ENCODE peak calls at places on chromosomes 7 and 10, in seven cellular contexts. U is tibial artery, O is sigmoid colon, S is BJ, H is A673, I is lung, N is dorsolateral prefrontal cortex. P is an unnamed sample.

GRCh38 chr10:89206402-89207180 is 526 bp downstream of the CH25H start:
- DNase-seq in U (no peak), O (peak), S (no peak), H (no peak), I (no peak), N (no peak), P (no peak)

GRCh38 chr7:22550514-22551010 is 50.6 kb upstream of the STEAP1B start:
- DNase-seq in U (no peak), O (no peak), S (no peak), H (no peak), I (no peak), N (no peak), P (no peak)

GRCh38 chr7:4845740-4846142 is 16.1 kb downstream of the PAPOLB start:
- DNase-seq in U (peak), O (peak), S (no peak), H (peak), I (no peak), N (no peak), P (no peak)

GRCh38 chr10:116271593-116272496 is 1.2 kb downstream of the GFRA1 start:
- DNase-seq in U (peak), O (peak), S (no peak), H (no peak), I (no peak), N (no peak), P (no peak)

GRCh38 chr7:2205036-2205780 is 27.5 kb downstream of the MAD1L1 start:
- DNase-seq in U (no peak), O (peak), S (no peak), H (no peak), I (no peak), N (peak), P (no peak)

GRCh38 chr10:67926956-67927355 is 42.5 kb downstream of the SIRT1 start:
- DNase-seq in U (no peak), O (no peak), S (no peak), H (no peak), I (no peak), N (no peak), P (no peak)

GRCh38 chr10:73874267-73875138 is at the start of gene CAMK2G:
- DNase-seq in U (peak), O (peak), S (no peak), H (peak), I (peak), N (no peak), P (peak)

GRCh38 chr10:82653244-82653933 is 778.4 kb downstream of the NRG3 start:
- DNase-seq in U (no peak), O (no peak), S (no peak), H (no peak), I (no peak), N (no peak), P (no peak)

GRCh38 chr10:19620867-19621266 is 195.4 kb upstream of the PLXDC2 start:
- DNase-seq in U (no peak), O (no peak), S (no peak), H (peak), I (no peak), N (no peak), P (no peak)

GRCh38 chr10:48790740-48791044 is 106.0 kb downstream of the WDFY4 start:
- DNase-seq in U (no peak), O (no peak), S (no peak), H (no peak), I (no peak), N (no peak), P (no peak)

GRCh38 chr10:12950583-12951128 is 50.9 kb downstream of the CCDC3 start:
- DNase-seq in U (no peak), O (no peak), S (no peak), H (no peak), I (no peak), N (no peak), P (no peak)

GRCh38 chr10:29254123-29255046 is 34.5 kb upstream of the LYZL1 start:
- DNase-seq in U (no peak), O (no peak), S (no peak), H (peak), I (no peak), N (no peak), P (no peak)

GRCh38 chr10:98337484-98337883 is 69.5 kb upstream of the LOXL4 start:
- DNase-seq in U (no peak), O (no peak), S (no peak), H (no peak), I (no peak), N (no peak), P (no peak)

GRCh38 chr7:130960208-130960988 is 226.4 kb upstream of the KLF14 start:
- DNase-seq in U (no peak), O (no peak), S (peak), H (peak), I (peak), N (no peak), P (peak)

GRCh38 chr10:66795871-66796270 is 130.0 kb upstream of the LRRTM3 start:
- DNase-seq in U (no peak), O (no peak), S (no peak), H (no peak), I (no peak), N (no peak), P (no peak)

GRCh38 chr10:123327450-123327849 is 173.2 kb downstream of the BUB3 start:
- DNase-seq in U (no peak), O (no peak), S (no peak), H (no peak), I (no peak), N (no peak), P (no peak)

GRCh38 chr10:50577681-50578350 is 45.9 kb downstream of the SGMS1 start:
- DNase-seq in U (no peak), O (no peak), S (no peak), H (no peak), I (no peak), N (no peak), P (no peak)

GRCh38 chr7:11328309-11328708 is 354.6 kb downstream of the PHF14 start:
- DNase-seq in U (no peak), O (no peak), S (no peak), H (no peak), I (no peak), N (no peak), P (no peak)

GRCh38 chr7:102236592-102237287 is 49.9 kb upstream of the SH2B2 start:
- DNase-seq in U (peak), O (peak), S (no peak), H (peak), I (peak), N (peak), P (no peak)

GRCh38 chr7:47968852-47969774 is 10.3 kb downstream of the HUS1 start:
- DNase-seq in U (no peak), O (no peak), S (no peak), H (peak), I (peak), N (peak), P (no peak)

GRCh38 chr10:16644146-16644545 is 122.5 kb upstream of the C1QL3 start:
- DNase-seq in U (no peak), O (no peak), S (no peak), H (no peak), I (no peak), N (no peak), P (no peak)

GRCh38 chr7:14751461-14751860 is 151.1 kb downstream of the DGKB start:
- DNase-seq in U (no peak), O (no peak), S (no peak), H (peak), I (no peak), N (no peak), P (no peak)

GRCh38 chr10:69232736-69233135 is 12.6 kb downstream of the HKDC1 start:
- DNase-seq in U (no peak), O (no peak), S (no peak), H (no peak), I (no peak), N (no peak), P (no peak)

GRCh38 chr7:150990416-150991186 is at the start of gene NOS3:
- DNase-seq in U (no peak), O (no peak), S (no peak), H (no peak), I (no peak), N (no peak), P (no peak)

GRCh38 chr7:73482746-73483145 is 39.3 kb downstream of the BAZ1B start:
- DNase-seq in U (no peak), O (no peak), S (no peak), H (peak), I (no peak), N (no peak), P (no peak)

GRCh38 chr7:84187813-84188212 is 6.8 kb downstream of the SEMA3A start:
- DNase-seq in U (no peak), O (no peak), S (no peak), H (peak), I (no peak), N (no peak), P (no peak)

GRCh38 chr7:7256731-7257274 is 74.5 kb downstream of the C1GALT1 start:
- DNase-seq in U (no peak), O (no peak), S (no peak), H (no peak), I (no peak), N (no peak), P (no peak)

GRCh38 chr7:73721237-73721848 is 1.9 kb upstream of the STX1A start:
- DNase-seq in U (peak), O (peak), S (no peak), H (no peak), I (no peak), N (peak), P (no peak)

GRCh38 chr10:97174937-97175336 is 10.8 kb downstream of the SLIT1 start:
- DNase-seq in U (no peak), O (no peak), S (no peak), H (no peak), I (no peak), N (no peak), P (no peak)

GRCh38 chr7:16564909-16565426 is 38.3 kb downstream of the LRRC72 start:
- DNase-seq in U (no peak), O (no peak), S (peak), H (peak), I (no peak), N (no peak), P (peak)

GRCh38 chr7:55481126-55481525 is 91.2 kb downstream of the VOPP1 start:
- DNase-seq in U (no peak), O (no peak), S (no peak), H (no peak), I (no peak), N (no peak), P (no peak)

GRCh38 chr10:9911488-9911887 is 1106.2 kb upstream of the CELF2 start:
- DNase-seq in U (no peak), O (no peak), S (no peak), H (no peak), I (no peak), N (no peak), P (no peak)

GRCh38 chr7:77687747-77688144 is 8.5 kb upstream of the RSBN1L start:
- DNase-seq in U (no peak), O (no peak), S (no peak), H (no peak), I (peak), N (no peak), P (no peak)

GRCh38 chr10:58590152-58590551 is 77.5 kb downstream of the BICC1 start:
- DNase-seq in U (peak), O (peak), S (peak), H (peak), I (no peak), N (no peak), P (peak)

DNA sequence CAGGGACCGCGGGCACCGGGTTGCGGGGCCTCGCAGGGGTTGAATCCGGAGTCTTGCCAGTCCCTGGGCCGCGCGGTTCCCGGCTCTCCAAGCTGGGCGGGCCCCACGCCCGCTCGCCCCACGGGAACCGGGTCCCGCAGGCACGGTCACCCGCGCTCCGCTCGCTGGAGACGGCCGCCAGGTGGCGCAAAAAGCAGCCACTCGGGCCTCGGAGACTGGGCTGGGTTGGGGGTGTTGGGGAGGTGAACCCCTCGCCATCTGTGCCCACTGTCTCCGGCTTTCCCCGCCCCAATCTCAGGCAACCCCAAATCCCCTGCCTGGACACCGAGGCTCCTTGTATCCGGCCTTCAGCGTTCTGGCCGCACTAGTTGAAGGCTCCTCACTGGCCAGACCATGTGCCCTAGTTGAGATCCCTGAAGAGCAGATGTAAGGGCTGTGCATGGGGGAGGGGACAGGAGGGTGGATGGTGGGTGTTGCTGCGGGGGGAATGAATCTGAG is 1.5 kb upstream of the ACHE start:
- DNase-seq in U (no peak), O (no peak), S (no peak), H (peak), I (no peak), N (peak), P (no peak)
- TF ChIP-seq CTCF in U (peak), O (peak), S (peak), H (peak), I (peak), N (peak), P (peak)

GRCh38 chr7:46776790-46777189 is 805.1 kb downstream of the TNS3 start:
- DNase-seq in U (no peak), O (no peak), S (no peak), H (peak), I (no peak), N (no peak), P (no peak)
- TF ChIP-seq CTCF in U (peak), O (peak), S (peak), H (peak), I (no peak), N (peak), P (peak)

DNA sequence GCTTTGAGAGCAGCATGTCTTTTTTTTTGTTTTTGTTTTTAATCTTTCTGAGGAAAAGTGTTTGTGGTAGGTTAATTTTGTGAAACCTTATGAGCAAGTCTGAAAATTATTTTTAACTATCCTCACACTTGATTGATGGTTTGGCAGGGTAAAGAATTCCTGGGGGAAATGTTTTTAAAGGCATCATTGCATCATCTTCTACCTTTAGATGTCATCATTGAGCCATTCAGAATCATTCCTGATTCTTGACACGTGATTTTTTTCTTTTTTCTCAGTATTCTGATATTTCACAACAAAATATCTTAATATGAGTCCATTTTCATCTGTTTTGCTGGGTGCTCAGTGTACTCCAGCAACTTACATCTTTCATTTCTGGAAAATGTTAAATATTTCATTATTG is 28.3 kb downstream of the PALS2 start:
- DNase-seq in U (no peak), O (no peak), S (no peak), H (no peak), I (no peak), N (no peak), P (no peak)
- TF ChIP-seq CTCF in U (no peak), O (no peak), S (no peak), H (no peak), I (no peak), N (no peak), P (no peak)

GRCh38 chr7:99485094-99485493 is 12.4 kb downstream of the ZNF789 start:
- DNase-seq in U (no peak), O (no peak), S (no peak), H (no peak), I (no peak), N (no peak), P (no peak)

GRCh38 chr7:99489235-99489634 is 10.8 kb downstream of the ZNF394 start:
- DNase-seq in U (no peak), O (peak), S (no peak), H (no peak), I (no peak), N (no peak), P (no peak)

GRCh38 chr7:99493823-99494222 is 6.3 kb downstream of the ZNF394 start:
- DNase-seq in U (no peak), O (no peak), S (no peak), H (no peak), I (no peak), N (no peak), P (no peak)

DNA sequence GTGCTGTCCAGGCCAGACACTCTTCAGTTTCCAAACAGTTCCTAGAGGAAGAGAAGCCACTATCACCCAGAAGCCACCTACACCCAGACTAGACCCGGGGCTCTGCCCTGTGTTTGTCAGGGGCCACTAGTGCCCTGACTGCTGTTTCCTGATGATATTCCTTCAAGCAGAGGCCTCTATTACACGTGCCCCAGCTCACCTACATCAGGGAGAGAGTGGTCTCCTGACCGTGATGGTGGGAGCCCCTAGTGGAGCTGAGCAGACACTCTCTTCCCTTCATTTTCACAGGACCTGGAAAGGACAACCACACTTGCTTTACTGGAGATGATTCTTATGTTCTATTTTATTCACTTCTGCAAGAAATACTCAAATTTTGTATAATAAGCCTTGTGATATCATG is 9.2 kb downstream of the ZNF394 start:
- DNase-seq in U (no peak), O (no peak), S (no peak), H (no peak), I (no peak), N (no peak), P (no peak)
- TF ChIP-seq CTCF in U (no peak), O (no peak), S (no peak), H (no peak), I (no peak), N (no peak), P (no peak)

DNA sequence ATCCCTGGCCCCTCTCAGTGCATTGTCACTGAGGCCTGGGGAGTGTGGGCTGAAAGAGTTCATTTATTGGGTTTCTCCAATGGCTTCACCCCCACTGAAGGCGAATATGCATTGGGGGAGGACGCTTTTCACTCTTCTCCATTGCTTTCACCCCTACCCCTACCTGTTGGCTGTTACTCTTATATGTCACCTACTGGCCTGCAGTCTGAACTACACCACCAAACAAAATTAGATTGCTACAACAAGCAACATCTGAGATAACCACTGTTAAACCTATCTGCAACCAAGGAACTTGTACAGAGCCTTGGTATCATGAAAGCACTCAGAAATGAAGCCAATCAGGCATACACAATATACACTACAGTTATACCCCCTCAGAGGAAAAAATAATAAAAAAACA is 203.7 kb downstream of the REEP3 start:
- DNase-seq in U (no peak), O (no peak), S (no peak), H (no peak), I (no peak), N (no peak), P (no peak)
- TF ChIP-seq CTCF in U (no peak), O (no peak), S (no peak), H (peak), I (no peak), N (no peak), P (no peak)

DNA sequence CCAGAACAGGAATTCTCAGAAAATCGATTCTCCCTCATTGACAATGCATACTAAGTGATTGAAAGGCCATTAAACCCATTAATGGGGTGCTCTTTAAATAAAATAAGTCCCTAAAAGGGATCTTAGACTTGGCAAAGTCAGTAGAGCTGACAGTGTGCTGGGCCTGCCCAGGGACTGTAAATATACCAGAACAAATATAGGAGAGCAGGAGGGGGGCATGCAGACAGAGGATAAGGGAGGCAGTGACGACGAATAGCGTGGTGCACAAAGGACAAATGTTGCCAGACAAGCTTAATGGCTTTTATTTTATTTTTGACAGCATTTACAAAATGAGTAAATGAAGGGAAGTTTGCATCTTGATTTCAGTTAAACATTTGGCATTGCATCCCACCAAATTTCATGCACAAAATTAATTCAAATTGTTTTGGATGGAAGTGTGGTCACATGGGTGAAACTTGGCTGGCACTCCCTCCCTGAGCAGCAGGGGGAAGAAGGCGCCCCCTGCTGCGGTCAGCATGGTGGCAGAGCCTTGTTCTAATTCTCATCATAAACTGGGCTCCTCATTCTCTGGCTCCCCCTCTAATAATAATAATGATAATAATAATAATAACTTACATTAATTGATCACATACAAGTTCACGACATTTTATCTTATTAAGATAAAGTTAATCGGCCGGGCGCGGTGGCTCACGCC is 215.9 kb downstream of the SNX10 start:
- DNase-seq in U (no peak), O (no peak), S (no peak), H (no peak), I (no peak), N (no peak), P (no peak)
- TF ChIP-seq CTCF in U (no peak), O (no peak), S (no peak), H (peak), I (no peak), N (no peak), P (no peak)

P was measured in AG09319.